ENCODE peak calls at places on chromosomes 12 and 14, in seven cellular contexts. One of them, this sample, is unnamed.

GRCh38 chr12:119715268-119715620 is 47.3 kb downstream of the PRKAB1 start:
- DNase-seq in anterior cingulate cortex: no peak
- DNase-seq in endodermal cell: no peak
- DNase-seq in mesothelial cell of epicardium: no peak
- DNase-seq in activated CD4-positive, alpha-beta T cell treated with anti-CD3 and anti-CD28 coated beads, Interleukin-2, amount 10 ng/mL, durations not matched to agents 7 days and 5 days: no peak
- DNase-seq in stimulated activated CD4-positive, alpha-beta T cell treated with anti-CD3 and anti-CD28 coated beads, Interleukin-1b, Interleukin-23, amount 100 ng/mL, for 1 hour: no peak
- DNase-seq in aorta: no peak
- DNase-seq in this sample: no peak

GRCh38 chr14:59190372-59190771 is 1.9 kb downstream of the DAAM1 start:
- DNase-seq in anterior cingulate cortex: no peak
- DNase-seq in endodermal cell: peak
- DNase-seq in mesothelial cell of epicardium: no peak
- DNase-seq in activated CD4-positive, alpha-beta T cell treated with anti-CD3 and anti-CD28 coated beads, Interleukin-2, amount 10 ng/mL, durations not matched to agents 7 days and 5 days: no peak
- DNase-seq in stimulated activated CD4-positive, alpha-beta T cell treated with anti-CD3 and anti-CD28 coated beads, Interleukin-1b, Interleukin-23, amount 100 ng/mL, for 1 hour: no peak
- DNase-seq in aorta: no peak
- DNase-seq in this sample: peak

GRCh38 chr12:105933671-105934665 is 204.8 kb downstream of the NUAK1 start:
- DNase-seq in anterior cingulate cortex: no peak
- DNase-seq in endodermal cell: no peak
- DNase-seq in mesothelial cell of epicardium: no peak
- DNase-seq in activated CD4-positive, alpha-beta T cell treated with anti-CD3 and anti-CD28 coated beads, Interleukin-2, amount 10 ng/mL, durations not matched to agents 7 days and 5 days: no peak
- DNase-seq in stimulated activated CD4-positive, alpha-beta T cell treated with anti-CD3 and anti-CD28 coated beads, Interleukin-1b, Interleukin-23, amount 100 ng/mL, for 1 hour: no peak
- DNase-seq in aorta: peak
- DNase-seq in this sample: no peak

GRCh38 chr12:67925551-67925950 is 63.7 kb upstream of the IFNG-AS1 start:
- DNase-seq in anterior cingulate cortex: no peak
- DNase-seq in endodermal cell: no peak
- DNase-seq in mesothelial cell of epicardium: no peak
- DNase-seq in activated CD4-positive, alpha-beta T cell treated with anti-CD3 and anti-CD28 coated beads, Interleukin-2, amount 10 ng/mL, durations not matched to agents 7 days and 5 days: no peak
- DNase-seq in stimulated activated CD4-positive, alpha-beta T cell treated with anti-CD3 and anti-CD28 coated beads, Interleukin-1b, Interleukin-23, amount 100 ng/mL, for 1 hour: no peak
- DNase-seq in aorta: no peak
- DNase-seq in this sample: no peak

GRCh38 chr14:81432171-81432570 is 32.0 kb upstream of the STON2 start:
- DNase-seq in anterior cingulate cortex: no peak
- DNase-seq in endodermal cell: no peak
- DNase-seq in mesothelial cell of epicardium: no peak
- DNase-seq in activated CD4-positive, alpha-beta T cell treated with anti-CD3 and anti-CD28 coated beads, Interleukin-2, amount 10 ng/mL, durations not matched to agents 7 days and 5 days: no peak
- DNase-seq in stimulated activated CD4-positive, alpha-beta T cell treated with anti-CD3 and anti-CD28 coated beads, Interleukin-1b, Interleukin-23, amount 100 ng/mL, for 1 hour: no peak
- DNase-seq in aorta: no peak
- DNase-seq in this sample: no peak

GRCh38 chr14:32413967-32414640 is 85.0 kb downstream of the AKAP6 start:
- DNase-seq in anterior cingulate cortex: no peak
- DNase-seq in endodermal cell: no peak
- DNase-seq in mesothelial cell of epicardium: no peak
- DNase-seq in activated CD4-positive, alpha-beta T cell treated with anti-CD3 and anti-CD28 coated beads, Interleukin-2, amount 10 ng/mL, durations not matched to agents 7 days and 5 days: no peak
- DNase-seq in stimulated activated CD4-positive, alpha-beta T cell treated with anti-CD3 and anti-CD28 coated beads, Interleukin-1b, Interleukin-23, amount 100 ng/mL, for 1 hour: no peak
- DNase-seq in aorta: no peak
- DNase-seq in this sample: no peak

GRCh38 chr12:52189376-52190174 is 2.2 kb downstream of the KRT80 start:
- DNase-seq in anterior cingulate cortex: no peak
- DNase-seq in endodermal cell: no peak
- DNase-seq in mesothelial cell of epicardium: no peak
- DNase-seq in activated CD4-positive, alpha-beta T cell treated with anti-CD3 and anti-CD28 coated beads, Interleukin-2, amount 10 ng/mL, durations not matched to agents 7 days and 5 days: no peak
- DNase-seq in stimulated activated CD4-positive, alpha-beta T cell treated with anti-CD3 and anti-CD28 coated beads, Interleukin-1b, Interleukin-23, amount 100 ng/mL, for 1 hour: no peak
- DNase-seq in aorta: no peak
- DNase-seq in this sample: no peak

GRCh38 chr12:64090047-64090446 is 132.0 kb downstream of the KICS2 start:
- DNase-seq in anterior cingulate cortex: no peak
- DNase-seq in endodermal cell: no peak
- DNase-seq in mesothelial cell of epicardium: no peak
- DNase-seq in activated CD4-positive, alpha-beta T cell treated with anti-CD3 and anti-CD28 coated beads, Interleukin-2, amount 10 ng/mL, durations not matched to agents 7 days and 5 days: no peak
- DNase-seq in stimulated activated CD4-positive, alpha-beta T cell treated with anti-CD3 and anti-CD28 coated beads, Interleukin-1b, Interleukin-23, amount 100 ng/mL, for 1 hour: no peak
- DNase-seq in aorta: no peak
- DNase-seq in this sample: no peak

GRCh38 chr12:6827982-6828670 is at the start of gene P3H3:
- DNase-seq in anterior cingulate cortex: no peak
- DNase-seq in endodermal cell: peak
- DNase-seq in mesothelial cell of epicardium: peak
- DNase-seq in activated CD4-positive, alpha-beta T cell treated with anti-CD3 and anti-CD28 coated beads, Interleukin-2, amount 10 ng/mL, durations not matched to agents 7 days and 5 days: no peak
- DNase-seq in stimulated activated CD4-positive, alpha-beta T cell treated with anti-CD3 and anti-CD28 coated beads, Interleukin-1b, Interleukin-23, amount 100 ng/mL, for 1 hour: no peak
- DNase-seq in aorta: peak
- DNase-seq in this sample: peak

GRCh38 chr14:104422301-104423223 is 157.0 kb upstream of the C14orf180 start:
- DNase-seq in anterior cingulate cortex: no peak
- DNase-seq in endodermal cell: no peak
- DNase-seq in mesothelial cell of epicardium: no peak
- DNase-seq in activated CD4-positive, alpha-beta T cell treated with anti-CD3 and anti-CD28 coated beads, Interleukin-2, amount 10 ng/mL, durations not matched to agents 7 days and 5 days: peak
- DNase-seq in stimulated activated CD4-positive, alpha-beta T cell treated with anti-CD3 and anti-CD28 coated beads, Interleukin-1b, Interleukin-23, amount 100 ng/mL, for 1 hour: no peak
- DNase-seq in aorta: no peak
- DNase-seq in this sample: no peak

GRCh38 chr12:22415342-22416309 is 81.1 kb upstream of the ST8SIA1 start:
- DNase-seq in anterior cingulate cortex: no peak
- DNase-seq in endodermal cell: no peak
- DNase-seq in mesothelial cell of epicardium: no peak
- DNase-seq in activated CD4-positive, alpha-beta T cell treated with anti-CD3 and anti-CD28 coated beads, Interleukin-2, amount 10 ng/mL, durations not matched to agents 7 days and 5 days: no peak
- DNase-seq in stimulated activated CD4-positive, alpha-beta T cell treated with anti-CD3 and anti-CD28 coated beads, Interleukin-1b, Interleukin-23, amount 100 ng/mL, for 1 hour: no peak
- DNase-seq in aorta: no peak
- DNase-seq in this sample: no peak

GRCh38 chr12:125330645-125331341 is 265.6 kb downstream of the AACS start:
- DNase-seq in anterior cingulate cortex: peak
- DNase-seq in endodermal cell: peak
- DNase-seq in mesothelial cell of epicardium: peak
- DNase-seq in activated CD4-positive, alpha-beta T cell treated with anti-CD3 and anti-CD28 coated beads, Interleukin-2, amount 10 ng/mL, durations not matched to agents 7 days and 5 days: peak
- DNase-seq in stimulated activated CD4-positive, alpha-beta T cell treated with anti-CD3 and anti-CD28 coated beads, Interleukin-1b, Interleukin-23, amount 100 ng/mL, for 1 hour: no peak
- DNase-seq in aorta: peak
- DNase-seq in this sample: peak

GRCh38 chr12:58583541-58583940 is 336.8 kb downstream of the LRIG3 start:
- DNase-seq in anterior cingulate cortex: no peak
- DNase-seq in endodermal cell: no peak
- DNase-seq in mesothelial cell of epicardium: no peak
- DNase-seq in activated CD4-positive, alpha-beta T cell treated with anti-CD3 and anti-CD28 coated beads, Interleukin-2, amount 10 ng/mL, durations not matched to agents 7 days and 5 days: no peak
- DNase-seq in stimulated activated CD4-positive, alpha-beta T cell treated with anti-CD3 and anti-CD28 coated beads, Interleukin-1b, Interleukin-23, amount 100 ng/mL, for 1 hour: no peak
- DNase-seq in aorta: no peak
- DNase-seq in this sample: no peak

GRCh38 chr12:7588703-7589329 is 76.9 kb downstream of the APOBEC1 start:
- DNase-seq in anterior cingulate cortex: no peak
- DNase-seq in endodermal cell: peak
- DNase-seq in mesothelial cell of epicardium: no peak
- DNase-seq in activated CD4-positive, alpha-beta T cell treated with anti-CD3 and anti-CD28 coated beads, Interleukin-2, amount 10 ng/mL, durations not matched to agents 7 days and 5 days: peak
- DNase-seq in stimulated activated CD4-positive, alpha-beta T cell treated with anti-CD3 and anti-CD28 coated beads, Interleukin-1b, Interleukin-23, amount 100 ng/mL, for 1 hour: no peak
- DNase-seq in aorta: peak
- DNase-seq in this sample: peak

GRCh38 chr12:54984602-54985376 is at the start of gene TESPA1:
- DNase-seq in anterior cingulate cortex: no peak
- DNase-seq in endodermal cell: no peak
- DNase-seq in mesothelial cell of epicardium: no peak
- DNase-seq in activated CD4-positive, alpha-beta T cell treated with anti-CD3 and anti-CD28 coated beads, Interleukin-2, amount 10 ng/mL, durations not matched to agents 7 days and 5 days: peak
- DNase-seq in stimulated activated CD4-positive, alpha-beta T cell treated with anti-CD3 and anti-CD28 coated beads, Interleukin-1b, Interleukin-23, amount 100 ng/mL, for 1 hour: peak
- DNase-seq in aorta: peak
- DNase-seq in this sample: no peak

GRCh38 chr12:14995583-14996425 is 23.0 kb downstream of the PDE6H start:
- DNase-seq in anterior cingulate cortex: no peak
- DNase-seq in endodermal cell: no peak
- DNase-seq in mesothelial cell of epicardium: no peak
- DNase-seq in activated CD4-positive, alpha-beta T cell treated with anti-CD3 and anti-CD28 coated beads, Interleukin-2, amount 10 ng/mL, durations not matched to agents 7 days and 5 days: no peak
- DNase-seq in stimulated activated CD4-positive, alpha-beta T cell treated with anti-CD3 and anti-CD28 coated beads, Interleukin-1b, Interleukin-23, amount 100 ng/mL, for 1 hour: no peak
- DNase-seq in aorta: no peak
- DNase-seq in this sample: no peak

GRCh38 chr14:74425525-74426201 is 347 bp downstream of the SYNDIG1L start:
- DNase-seq in anterior cingulate cortex: no peak
- DNase-seq in endodermal cell: peak
- DNase-seq in mesothelial cell of epicardium: peak
- DNase-seq in activated CD4-positive, alpha-beta T cell treated with anti-CD3 and anti-CD28 coated beads, Interleukin-2, amount 10 ng/mL, durations not matched to agents 7 days and 5 days: peak
- DNase-seq in stimulated activated CD4-positive, alpha-beta T cell treated with anti-CD3 and anti-CD28 coated beads, Interleukin-1b, Interleukin-23, amount 100 ng/mL, for 1 hour: peak
- DNase-seq in aorta: no peak
- DNase-seq in this sample: peak

GRCh38 chr14:64293976-64294671 is at the start of gene ESR2:
- DNase-seq in anterior cingulate cortex: no peak
- DNase-seq in endodermal cell: peak
- DNase-seq in mesothelial cell of epicardium: peak
- DNase-seq in activated CD4-positive, alpha-beta T cell treated with anti-CD3 and anti-CD28 coated beads, Interleukin-2, amount 10 ng/mL, durations not matched to agents 7 days and 5 days: peak
- DNase-seq in stimulated activated CD4-positive, alpha-beta T cell treated with anti-CD3 and anti-CD28 coated beads, Interleukin-1b, Interleukin-23, amount 100 ng/mL, for 1 hour: no peak
- DNase-seq in aorta: no peak
- DNase-seq in this sample: peak

GRCh38 chr12:128316981-128317526 is 50.1 kb downstream of the TMEM132C start:
- DNase-seq in anterior cingulate cortex: no peak
- DNase-seq in endodermal cell: no peak
- DNase-seq in mesothelial cell of epicardium: no peak
- DNase-seq in activated CD4-positive, alpha-beta T cell treated with anti-CD3 and anti-CD28 coated beads, Interleukin-2, amount 10 ng/mL, durations not matched to agents 7 days and 5 days: no peak
- DNase-seq in stimulated activated CD4-positive, alpha-beta T cell treated with anti-CD3 and anti-CD28 coated beads, Interleukin-1b, Interleukin-23, amount 100 ng/mL, for 1 hour: no peak
- DNase-seq in aorta: no peak
- DNase-seq in this sample: no peak

GRCh38 chr12:101813117-101813516 is 17.6 kb downstream of the GNPTAB start:
- DNase-seq in anterior cingulate cortex: no peak
- DNase-seq in endodermal cell: no peak
- DNase-seq in mesothelial cell of epicardium: no peak
- DNase-seq in activated CD4-positive, alpha-beta T cell treated with anti-CD3 and anti-CD28 coated beads, Interleukin-2, amount 10 ng/mL, durations not matched to agents 7 days and 5 days: no peak
- DNase-seq in stimulated activated CD4-positive, alpha-beta T cell treated with anti-CD3 and anti-CD28 coated beads, Interleukin-1b, Interleukin-23, amount 100 ng/mL, for 1 hour: no peak
- DNase-seq in aorta: no peak
- DNase-seq in this sample: no peak

GRCh38 chr12:77032406-77032805 is 33.0 kb downstream of the E2F7 start:
- DNase-seq in anterior cingulate cortex: no peak
- DNase-seq in endodermal cell: no peak
- DNase-seq in mesothelial cell of epicardium: no peak
- DNase-seq in activated CD4-positive, alpha-beta T cell treated with anti-CD3 and anti-CD28 coated beads, Interleukin-2, amount 10 ng/mL, durations not matched to agents 7 days and 5 days: no peak
- DNase-seq in stimulated activated CD4-positive, alpha-beta T cell treated with anti-CD3 and anti-CD28 coated beads, Interleukin-1b, Interleukin-23, amount 100 ng/mL, for 1 hour: no peak
- DNase-seq in aorta: no peak
- DNase-seq in this sample: no peak

GRCh38 chr12:102631274-102631673 is 150.9 kb upstream of the IGF1 start:
- DNase-seq in anterior cingulate cortex: no peak
- DNase-seq in endodermal cell: no peak
- DNase-seq in mesothelial cell of epicardium: no peak
- DNase-seq in activated CD4-positive, alpha-beta T cell treated with anti-CD3 and anti-CD28 coated beads, Interleukin-2, amount 10 ng/mL, durations not matched to agents 7 days and 5 days: no peak
- DNase-seq in stimulated activated CD4-positive, alpha-beta T cell treated with anti-CD3 and anti-CD28 coated beads, Interleukin-1b, Interleukin-23, amount 100 ng/mL, for 1 hour: no peak
- DNase-seq in aorta: no peak
- DNase-seq in this sample: no peak

GRCh38 chr14:87231336-87232026 is 761.5 kb downstream of the GALC start:
- DNase-seq in anterior cingulate cortex: no peak
- DNase-seq in endodermal cell: peak
- DNase-seq in mesothelial cell of epicardium: no peak
- DNase-seq in activated CD4-positive, alpha-beta T cell treated with anti-CD3 and anti-CD28 coated beads, Interleukin-2, amount 10 ng/mL, durations not matched to agents 7 days and 5 days: no peak
- DNase-seq in stimulated activated CD4-positive, alpha-beta T cell treated with anti-CD3 and anti-CD28 coated beads, Interleukin-1b, Interleukin-23, amount 100 ng/mL, for 1 hour: no peak
- DNase-seq in aorta: no peak
- DNase-seq in this sample: no peak

GRCh38 chr12:89212339-89212771 is 139.9 kb downstream of the DUSP6 start:
- DNase-seq in anterior cingulate cortex: no peak
- DNase-seq in endodermal cell: no peak
- DNase-seq in mesothelial cell of epicardium: no peak
- DNase-seq in activated CD4-positive, alpha-beta T cell treated with anti-CD3 and anti-CD28 coated beads, Interleukin-2, amount 10 ng/mL, durations not matched to agents 7 days and 5 days: no peak
- DNase-seq in stimulated activated CD4-positive, alpha-beta T cell treated with anti-CD3 and anti-CD28 coated beads, Interleukin-1b, Interleukin-23, amount 100 ng/mL, for 1 hour: no peak
- DNase-seq in aorta: no peak
- DNase-seq in this sample: no peak

GRCh38 chr12:71640316-71640715 is 23.3 kb downstream of the ZFC3H1 start:
- DNase-seq in anterior cingulate cortex: no peak
- DNase-seq in endodermal cell: peak
- DNase-seq in mesothelial cell of epicardium: no peak
- DNase-seq in activated CD4-positive, alpha-beta T cell treated with anti-CD3 and anti-CD28 coated beads, Interleukin-2, amount 10 ng/mL, durations not matched to agents 7 days and 5 days: no peak
- DNase-seq in stimulated activated CD4-positive, alpha-beta T cell treated with anti-CD3 and anti-CD28 coated beads, Interleukin-1b, Interleukin-23, amount 100 ng/mL, for 1 hour: no peak
- DNase-seq in aorta: no peak
- DNase-seq in this sample: no peak

GRCh38 chr12:124736115-124737039 is 127.3 kb downstream of the SCARB1 start:
- DNase-seq in anterior cingulate cortex: no peak
- DNase-seq in endodermal cell: no peak
- DNase-seq in mesothelial cell of epicardium: no peak
- DNase-seq in activated CD4-positive, alpha-beta T cell treated with anti-CD3 and anti-CD28 coated beads, Interleukin-2, amount 10 ng/mL, durations not matched to agents 7 days and 5 days: peak
- DNase-seq in stimulated activated CD4-positive, alpha-beta T cell treated with anti-CD3 and anti-CD28 coated beads, Interleukin-1b, Interleukin-23, amount 100 ng/mL, for 1 hour: no peak
- DNase-seq in aorta: no peak
- DNase-seq in this sample: no peak

GRCh38 chr12:91307957-91308705 is 125.5 kb upstream of the DCN start:
- DNase-seq in anterior cingulate cortex: no peak
- DNase-seq in endodermal cell: no peak
- DNase-seq in mesothelial cell of epicardium: no peak
- DNase-seq in activated CD4-positive, alpha-beta T cell treated with anti-CD3 and anti-CD28 coated beads, Interleukin-2, amount 10 ng/mL, durations not matched to agents 7 days and 5 days: no peak
- DNase-seq in stimulated activated CD4-positive, alpha-beta T cell treated with anti-CD3 and anti-CD28 coated beads, Interleukin-1b, Interleukin-23, amount 100 ng/mL, for 1 hour: no peak
- DNase-seq in aorta: no peak
- DNase-seq in this sample: no peak

GRCh38 chr14:64756712-64757111 is 52.5 kb downstream of the PLEKHG3 start:
- DNase-seq in anterior cingulate cortex: no peak
- DNase-seq in endodermal cell: no peak
- DNase-seq in mesothelial cell of epicardium: no peak
- DNase-seq in activated CD4-positive, alpha-beta T cell treated with anti-CD3 and anti-CD28 coated beads, Interleukin-2, amount 10 ng/mL, durations not matched to agents 7 days and 5 days: no peak
- DNase-seq in stimulated activated CD4-positive, alpha-beta T cell treated with anti-CD3 and anti-CD28 coated beads, Interleukin-1b, Interleukin-23, amount 100 ng/mL, for 1 hour: no peak
- DNase-seq in aorta: no peak
- DNase-seq in this sample: no peak

GRCh38 chr12:18281941-18282340 is 20.6 kb downstream of the PIK3C2G start:
- DNase-seq in anterior cingulate cortex: no peak
- DNase-seq in endodermal cell: no peak
- DNase-seq in mesothelial cell of epicardium: no peak
- DNase-seq in activated CD4-positive, alpha-beta T cell treated with anti-CD3 and anti-CD28 coated beads, Interleukin-2, amount 10 ng/mL, durations not matched to agents 7 days and 5 days: no peak
- DNase-seq in stimulated activated CD4-positive, alpha-beta T cell treated with anti-CD3 and anti-CD28 coated beads, Interleukin-1b, Interleukin-23, amount 100 ng/mL, for 1 hour: no peak
- DNase-seq in aorta: no peak
- DNase-seq in this sample: no peak

This sample was measured in neural crest cell.